ENCODE peak calls at places on chromosomes 12 and 14, in seven cellular contexts. I is A172; J is AG09319; U is activated CD8-positive, alpha-beta memory T cell treated with anti-CD3 and anti-CD28 coated beads for 24 hours; Y is astrocyte of the hippocampus; B is stimulated activated CD4-positive, alpha-beta T cell treated with anti-CD3 and anti-CD28 coated beads, Interleukin-15, amount 100 ng/mL, for 48 hours; S is GM12865. F is an unnamed sample.

GRCh38 chr12:98355322-98355721 is 160.1 kb upstream of the TMPO start:
- DNase-seq in I (peak), J (no peak), U (no peak), Y (peak), B (no peak), S (no peak), F (peak)

GRCh38 chr12:59708059-59708458 is 112.2 kb downstream of the SLC16A7 start:
- DNase-seq in I (peak), J (peak), U (no peak), Y (peak), B (no peak), S (no peak), F (peak)

GRCh38 chr12:39372929-39373328 is 70.0 kb downstream of the KIF21A start:
- DNase-seq in I (peak), J (no peak), U (no peak), Y (no peak), B (no peak), S (peak), F (peak)

GRCh38 chr12:129184066-129184695 is 330.9 kb downstream of the GLT1D1 start:
- DNase-seq in I (no peak), J (no peak), U (no peak), Y (peak), B (no peak), S (no peak), F (no peak)

GRCh38 chr12:113196996-113197395 is 11.5 kb downstream of the RITA1 start:
- DNase-seq in I (peak), J (peak), U (peak), Y (peak), B (peak), S (peak), F (peak)

GRCh38 chr12:53825246-53826081 is 73.7 kb upstream of the CISTR start:
- DNase-seq in I (peak), J (no peak), U (no peak), Y (no peak), B (no peak), S (no peak), F (peak)

GRCh38 chr14:36430662-36431084 is 89.4 kb downstream of the NKX2-1 start:
- DNase-seq in I (no peak), J (no peak), U (no peak), Y (no peak), B (no peak), S (no peak), F (no peak)

GRCh38 chr12:122895757-122896636 is at the start of gene VPS37B:
- DNase-seq in I (peak), J (peak), U (peak), Y (peak), B (peak), S (peak), F (peak)

GRCh38 chr12:124741211-124741610 is 122.5 kb downstream of the SCARB1 start:
- DNase-seq in I (no peak), J (no peak), U (no peak), Y (no peak), B (no peak), S (no peak), F (no peak)

GRCh38 chr12:94761559-94761958 is 111.2 kb upstream of the TMCC3 start:
- DNase-seq in I (peak), J (peak), U (no peak), Y (peak), B (peak), S (no peak), F (peak)

GRCh38 chr12:85920324-85920947 is 46.3 kb downstream of the NTS start:
- DNase-seq in I (peak), J (no peak), U (no peak), Y (peak), B (no peak), S (peak), F (peak)

GRCh38 chr14:55221186-55221585 is 29.8 kb upstream of the DLGAP5 start:
- DNase-seq in I (peak), J (no peak), U (no peak), Y (peak), B (no peak), S (no peak), F (peak)

GRCh38 chr12:55724226-55724939 is 4.2 kb downstream of the RDH5 start:
- DNase-seq in I (no peak), J (no peak), U (peak), Y (peak), B (peak), S (peak), F (peak)

GRCh38 chr14:74667758-74668157 is 45.1 kb downstream of the AREL1 start:
- DNase-seq in I (peak), J (no peak), U (no peak), Y (no peak), B (no peak), S (no peak), F (no peak)

GRCh38 chr14:96088131-96088880 is 49.1 kb downstream of the C14orf132 start:
- DNase-seq in I (no peak), J (no peak), U (no peak), Y (no peak), B (no peak), S (no peak), F (no peak)

GRCh38 chr12:41466300-41466699 is 278.2 kb downstream of the PDZRN4 start:
- DNase-seq in I (no peak), J (no peak), U (no peak), Y (no peak), B (no peak), S (no peak), F (no peak)

GRCh38 chr12:66693901-66694513 is 15.1 kb upstream of the GRIP1 start:
- DNase-seq in I (peak), J (peak), U (no peak), Y (peak), B (peak), S (peak), F (peak)

GRCh38 chr12:1834186-1834925 is 14.0 kb downstream of the LRTM2 start:
- DNase-seq in I (no peak), J (no peak), U (no peak), Y (no peak), B (no peak), S (no peak), F (no peak)

GRCh38 chr14:26138764-26139445 is 458.9 kb downstream of the NOVA1 start:
- DNase-seq in I (no peak), J (no peak), U (no peak), Y (peak), B (no peak), S (no peak), F (no peak)

GRCh38 chr14:86015916-86016315 is 486.0 kb downstream of the FLRT2 start:
- DNase-seq in I (peak), J (no peak), U (no peak), Y (peak), B (no peak), S (no peak), F (no peak)

GRCh38 chr12:63382930-63383329 is 231.9 kb upstream of the AVPR1A start:
- DNase-seq in I (no peak), J (no peak), U (no peak), Y (no peak), B (no peak), S (no peak), F (no peak)

GRCh38 chr12:32051511-32052299 is 54.9 kb upstream of the BICD1 start:
- DNase-seq in I (peak), J (peak), U (no peak), Y (peak), B (no peak), S (no peak), F (peak)

GRCh38 chr14:104150201-104151027 is 12.0 kb downstream of the KIF26A start:
- DNase-seq in I (peak), J (peak), U (no peak), Y (peak), B (no peak), S (peak), F (no peak)

GRCh38 chr14:74579447-74580274 is 32.4 kb downstream of the LTBP2 start:
- DNase-seq in I (peak), J (no peak), U (no peak), Y (peak), B (peak), S (no peak), F (peak)

GRCh38 chr12:47249719-47250506 is 170.2 kb upstream of the AMIGO2 start:
- DNase-seq in I (peak), J (no peak), U (no peak), Y (no peak), B (no peak), S (no peak), F (peak)

GRCh38 chr14:56659964-56660551 is 80.5 kb downstream of the TMEM260 start:
- DNase-seq in I (peak), J (peak), U (no peak), Y (peak), B (no peak), S (peak), F (peak)

GRCh38 chr12:67943295-67943892 is 45.9 kb upstream of the IFNG-AS1 start:
- DNase-seq in I (peak), J (peak), U (peak), Y (peak), B (peak), S (peak), F (peak)

GRCh38 chr12:94571556-94571955 is 78.8 kb downstream of the TMCC3 start:
- DNase-seq in I (peak), J (peak), U (no peak), Y (peak), B (no peak), S (no peak), F (peak)

GRCh38 chr12:69779928-69780327 is 41.3 kb downstream of the RAB3IP start:
- DNase-seq in I (peak), J (no peak), U (no peak), Y (peak), B (no peak), S (no peak), F (peak)

GRCh38 chr14:96895658-96896271 is 98.6 kb downstream of the VRK1 start:
- DNase-seq in I (no peak), J (no peak), U (no peak), Y (no peak), B (no peak), S (peak), F (no peak)

GRCh38 chr12:45730116-45730841 is 773 bp downstream of the ARID2 start:
- DNase-seq in I (peak), J (no peak), U (peak), Y (peak), B (peak), S (peak), F (peak)

GRCh38 chr14:49946320-49947141 is 53.6 kb downstream of the ARF6 start:
- DNase-seq in I (peak), J (peak), U (peak), Y (peak), B (no peak), S (no peak), F (peak)

GRCh38 chr12:86772688-86773087 is 516.5 kb upstream of the MGAT4C start:
- DNase-seq in I (no peak), J (no peak), U (no peak), Y (peak), B (no peak), S (no peak), F (peak)

GRCh38 chr12:116601524-116601923 is 42.3 kb downstream of the MAP1LC3B2 start:
- DNase-seq in I (peak), J (no peak), U (no peak), Y (no peak), B (no peak), S (no peak), F (peak)

GRCh38 chr14:56219666-56220413 is 101.6 kb downstream of the PELI2 start:
- DNase-seq in I (no peak), J (no peak), U (no peak), Y (no peak), B (no peak), S (no peak), F (no peak)

GRCh38 chr12:28750946-28751714 is 397.9 kb upstream of the FAR2 start:
- DNase-seq in I (no peak), J (no peak), U (no peak), Y (no peak), B (no peak), S (no peak), F (no peak)

GRCh38 chr14:100286484-100287191 is 19.6 kb downstream of the SLC25A29 start:
- DNase-seq in I (no peak), J (no peak), U (no peak), Y (no peak), B (no peak), S (no peak), F (no peak)